ENCODE peak calls at places on chromosomes 2 and 18, in nine cellular contexts. N is transverse colon; E is heart right ventricle; U is right lobe of liver; Q is cardiac muscle cell; B is CD8-positive, alpha-beta T cell; F is MM.1S; G is psoas muscle; H is hepatocyte. T is an unnamed sample. For H3K4me1 and H3K27me3, the result is how much of the 10 kb centered on the place peaks cover.

GRCh38 chr2:10342245-10342951 is 39.7 kb downstream of the HPCAL1 start:
- DNase-seq in N (no peak), B (no peak), E (no peak), Q (no peak), G (peak), U (no peak), H (no peak), F (no peak), T (no peak)

GRCh38 chr2:68766378-68766845 is 31.8 kb downstream of the ARHGAP25 start:
- DNase-seq in E (no peak), H (peak), F (peak), G (no peak), B (peak), U (peak), N (peak), Q (peak), T (peak)

GRCh38 chr2:223725494-223725893 is 111.9 kb downstream of the AP1S3 start:
- DNase-seq in B (no peak), Q (peak), G (peak), U (peak), F (no peak), H (peak), N (peak), E (peak), T (peak)

GRCh38 chr18:47080872-47081271 is 45.5 kb upstream of the ELOA2 start:
- DNase-seq in F (no peak), G (no peak), H (no peak), U (no peak), B (no peak), E (no peak), N (no peak), Q (no peak), T (no peak)

GRCh38 chr2:233486778-233487552 is 79.6 kb downstream of the USP40 start:
- DNase-seq in G (no peak), E (no peak), Q (peak), F (no peak), U (no peak), B (no peak), N (no peak), H (no peak), T (no peak)

GRCh38 chr18:26225022-26225693 is 1.1 kb upstream of the TAF4B start:
- DNase-seq in B (no peak), F (no peak), Q (no peak), U (no peak), H (no peak), E (no peak), G (no peak), N (no peak), T (no peak)

GRCh38 chr2:20669609-20670314 is 2.8 kb downstream of the GDF7 start:
- DNase-seq in F (no peak), Q (no peak), U (no peak), E (no peak), B (no peak), G (no peak), N (no peak), H (no peak), T (no peak)

GRCh38 chr2:12044857-12045256 is 298.4 kb downstream of the LPIN1 start:
- DNase-seq in F (no peak), Q (no peak), B (no peak), E (no peak), N (no peak), G (no peak), H (no peak), U (no peak), T (peak)

GRCh38 chr18:35478520-35479435 is 19.0 kb downstream of the INO80C start:
- DNase-seq in U (peak), F (no peak), Q (peak), N (peak), G (no peak), H (peak), B (no peak), E (no peak), T (no peak)

GRCh38 chr18:53380063-53380639 is 844.3 kb downstream of the MBD2 start:
- DNase-seq in G (no peak), N (no peak), Q (peak), U (no peak), B (no peak), H (peak), F (peak), E (no peak), T (no peak)

GRCh38 chr2:118016911-118017310 is 3.0 kb upstream of the CCDC93 start:
- DNase-seq in H (no peak), Q (no peak), U (no peak), G (no peak), N (no peak), F (no peak), B (no peak), E (no peak), T (no peak)

GRCh38 chr18:46755315-46756171 is 1.3 kb downstream of the ST8SIA5 start:
- DNase-seq in U (no peak), G (no peak), B (no peak), Q (no peak), H (no peak), E (no peak), N (no peak), F (no peak), T (no peak)

GRCh38 chr18:39513187-39513586 is 1947.6 kb upstream of the CELF4 start:
- DNase-seq in U (peak), H (no peak), G (no peak), B (no peak), E (no peak), F (no peak), Q (no peak), N (no peak), T (no peak)

GRCh38 chr18:41391616-41392610 is 563.1 kb upstream of the PIK3C3 start:
- DNase-seq in F (peak), Q (peak), U (peak), N (peak), G (peak), H (peak), B (no peak), E (peak), T (no peak)

GRCh38 chr18:56511996-56512395 is 126.4 kb downstream of the TXNL1 start:
- DNase-seq in F (peak), H (no peak), N (no peak), Q (no peak), U (no peak), B (no peak), G (no peak), E (no peak), T (no peak)

GRCh38 chr2:10478298-10478625 is 30.1 kb upstream of the ODC1 start:
- DNase-seq in E (no peak), F (no peak), N (no peak), H (no peak), Q (no peak), U (no peak), B (no peak), G (no peak), T (peak)

DNA sequence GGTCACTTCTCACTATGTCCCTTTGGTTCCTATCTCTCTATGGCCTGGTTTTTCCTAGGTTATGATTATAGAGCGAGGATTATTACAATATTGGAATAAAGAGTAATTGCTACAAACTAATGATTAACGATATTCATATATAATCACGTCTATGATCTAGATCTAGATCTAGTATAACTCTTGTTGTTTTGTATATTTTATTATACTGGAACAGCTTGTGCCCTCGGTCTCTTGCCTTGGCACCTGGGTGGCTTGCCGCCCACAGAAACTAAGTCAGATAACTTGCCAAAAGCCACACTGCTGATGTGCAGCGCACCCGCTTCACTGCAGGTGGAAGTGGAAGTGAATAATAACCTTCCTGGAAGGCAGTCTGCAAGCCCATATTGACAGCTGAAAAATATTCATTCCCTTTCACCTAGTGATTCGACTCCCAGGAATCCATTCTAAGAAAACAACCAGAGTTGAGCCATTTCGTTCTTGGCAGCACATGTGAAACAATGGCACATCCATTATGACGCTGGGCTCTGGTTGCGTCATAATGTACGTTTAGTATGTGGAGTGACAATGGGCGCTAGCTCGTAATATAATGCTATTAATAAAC is 725 bp upstream of the ANKRD53 start:
- DNase-seq in N (peak), G (no peak), F (peak), Q (peak), H (no peak), B (no peak), E (no peak), U (no peak), T (no peak)
- TF ChIP-seq CTCF in N (no peak), G (no peak), F (no peak), Q (no peak), H (no peak), B (peak), E (no peak), U (no peak), T (no peak)

GRCh38 chr2:42959993-42960834 is 167.8 kb upstream of the HAAO start:
- DNase-seq in N (no peak), E (no peak), H (no peak), U (peak), F (no peak), Q (no peak), G (no peak), B (no peak), T (no peak)
- H3K4me1 ChIP-seq in N (under half), E (half or more), H (half or more), U (half or more), F (under half), Q (under half), G (under half), B (under half), T (under half)

DNA sequence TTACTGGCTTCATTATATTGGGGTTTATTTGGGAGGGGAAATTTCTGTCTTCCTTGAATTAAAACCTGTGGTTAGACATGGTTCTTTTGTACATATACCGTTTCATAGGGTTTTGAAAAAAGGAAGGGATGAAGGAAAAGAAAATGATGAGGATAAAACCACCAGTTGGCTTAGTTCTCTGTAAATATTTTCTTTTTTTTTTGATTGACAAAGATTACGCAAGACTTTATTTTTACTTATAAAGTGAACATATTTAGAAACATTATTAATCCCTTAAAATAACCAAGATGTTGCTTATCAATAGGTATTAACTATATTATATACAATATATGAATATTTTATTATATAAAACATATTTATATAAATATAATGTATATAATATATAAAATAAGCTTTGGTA is 45.1 kb upstream of the TUBA3E start:
- DNase-seq in H (no peak), F (no peak), G (no peak), B (no peak), E (no peak), U (no peak), N (no peak), Q (no peak), T (no peak)
- H3K27me3 ChIP-seq in H (under half), F (under half), G (under half), B (under half), E (under half), U (under half), N (under half), Q (under half), T (under half)

GRCh38 chr2:98412751-98413445 is 31.8 kb upstream of the INPP4A start:
- DNase-seq in Q (peak), E (no peak), H (peak), B (peak), U (no peak), G (no peak), F (peak), N (peak), T (peak)
- TF ChIP-seq CTCF in Q (peak), E (peak), H (peak), B (peak), U (peak), G (peak), F (peak), N (peak), T (peak)